ENCODE peak calls at places on chromosome 2, in five cellular contexts. V is endothelial cell, G is astrocyte, W is RWPE1, P is adrenal gland. C is an unnamed sample.
A peak's percentile ranks its signal among the peaks of the same experiment; 100 is the strongest.

GRCh38 chr2:221178139-221178538 is 394.0 kb downstream of the EPHA4 start:
- DNase-seq in V (no peak), G (no peak), P (no peak), W (no peak), C (no peak)

GRCh38 chr2:1265454-1265853 is 147.8 kb upstream of the TPO start:
- DNase-seq in P (no peak), G (no peak), V (no peak), W (no peak), C (no peak)

GRCh38 chr2:175282300-175282699 is 100.8 kb upstream of the ATP5MC3 start:
- DNase-seq in W (peak; percentile 64), V (no peak), P (no peak), G (peak; percentile 21), C (no peak)

GRCh38 chr2:60219536-60219935 is 333.9 kb downstream of the BCL11A start:
- DNase-seq in W (no peak), G (no peak), P (no peak), V (no peak), C (no peak)

GRCh38 chr2:20737505-20737904 is 70.6 kb downstream of the GDF7 start:
- DNase-seq in W (no peak), V (no peak), P (no peak), G (no peak), C (no peak)

GRCh38 chr2:182372661-182373060 is 54.2 kb downstream of the PDE1A start:
- DNase-seq in W (peak; percentile 83), V (no peak), G (peak; percentile 91), P (no peak), C (no peak)

GRCh38 chr2:209426432-209426831 is 2.6 kb downstream of the MAP2 start:
- DNase-seq in P (no peak), W (peak; percentile 8), V (no peak), G (peak; percentile 51), C (no peak)

GRCh38 chr2:134717706-134718094 is 1.1 kb downstream of the TMEM163 start:
- DNase-seq in G (no peak), P (no peak), V (peak; percentile 20), W (no peak), C (peak; percentile 39)

GRCh38 chr2:218458598-218458997 is 39.7 kb downstream of the VIL1 start:
- DNase-seq in G (no peak), P (no peak), W (no peak), V (no peak), C (no peak)

GRCh38 chr2:67394734-67395133 is 2.4 kb upstream of the ETAA1 start:
- DNase-seq in G (peak; percentile 39), W (no peak), P (peak; percentile 59), V (no peak), C (no peak)

GRCh38 chr2:161676902-161677496 is 52.8 kb downstream of the SLC4A10 start:
- DNase-seq in V (no peak), W (no peak), G (no peak), P (no peak), C (no peak)

GRCh38 chr2:8582850-8583399 is 98.9 kb upstream of the ID2 start:
- DNase-seq in V (no peak), W (no peak), G (no peak), P (peak; percentile 53), C (no peak)

GRCh38 chr2:241903121-241904010 is 33.8 kb downstream of the RTP5 start:
- DNase-seq in G (no peak), V (no peak), W (no peak), P (peak; percentile 44), C (no peak)

GRCh38 chr2:61911510-61911909 is 6.0 kb downstream of the COMMD1 start:
- DNase-seq in P (no peak), V (no peak), G (no peak), W (no peak), C (no peak)

GRCh38 chr2:85390941-85391669 is 19.1 kb downstream of the CAPG start:
- DNase-seq in P (peak; percentile 70), G (no peak), W (no peak), V (peak; percentile 74), C (peak; percentile 70)

GRCh38 chr2:86143307-86143706 is 37.3 kb downstream of the PTCD3 start:
- DNase-seq in P (no peak), W (no peak), G (no peak), V (no peak), C (no peak)

GRCh38 chr2:175309799-175310198 is 128.3 kb upstream of the ATP5MC3 start:
- DNase-seq in W (peak; percentile 23), P (no peak), G (peak; percentile 4), V (peak; percentile 53), C (peak; percentile 55)

GRCh38 chr2:84427235-84428138 is 31.6 kb downstream of the SUCLG1 start:
- DNase-seq in V (no peak), W (no peak), P (no peak), G (peak; percentile 67), C (no peak)

GRCh38 chr2:85800576-85800975 is 46.8 kb downstream of the ATOH8 start:
- DNase-seq in W (no peak), G (no peak), P (no peak), V (no peak), C (no peak)

GRCh38 chr2:99544608-99545007 is 54.8 kb upstream of the REV1 start:
- DNase-seq in P (no peak), G (no peak), W (no peak), V (no peak), C (no peak)

GRCh38 chr2:229795058-229795457 is 80.7 kb upstream of the DNER start:
- DNase-seq in W (no peak), G (no peak), V (no peak), P (no peak), C (no peak)

GRCh38 chr2:20617081-20617575 is 33.8 kb downstream of the HS1BP3 start:
- DNase-seq in G (no peak), W (no peak), V (no peak), P (peak; percentile 86), C (peak; percentile 22)

GRCh38 chr2:20411361-20411894 is 35.4 kb upstream of the RHOB start:
- DNase-seq in V (peak; percentile 72), P (peak; percentile 94), W (peak; percentile 68), G (peak; percentile 53), C (peak; percentile 82)

GRCh38 chr2:37997629-37998028 is 72.5 kb downstream of the RMDN2 start:
- DNase-seq in P (no peak), W (no peak), G (no peak), V (no peak), C (no peak)

GRCh38 chr2:101500175-101500574 is 25.3 kb upstream of the RFX8 start:
- DNase-seq in P (no peak), W (no peak), V (no peak), G (peak; percentile 75), C (no peak)

GRCh38 chr2:24970483-24971299 is 1.1 kb downstream of the DNAJC27 start:
- DNase-seq in G (peak; percentile 50), P (peak; percentile 57), W (peak; percentile 15), V (peak; percentile 15), C (no peak)

GRCh38 chr2:167550448-167550847 is 662.2 kb downstream of the XIRP2 start:
- DNase-seq in W (peak; percentile 6), G (peak; percentile 4), V (no peak), P (no peak), C (no peak)
- TF ChIP-seq CTCF in W (no peak), G (peak; percentile 54), V (no peak), P (no peak), C (peak; percentile 46)

DNA sequence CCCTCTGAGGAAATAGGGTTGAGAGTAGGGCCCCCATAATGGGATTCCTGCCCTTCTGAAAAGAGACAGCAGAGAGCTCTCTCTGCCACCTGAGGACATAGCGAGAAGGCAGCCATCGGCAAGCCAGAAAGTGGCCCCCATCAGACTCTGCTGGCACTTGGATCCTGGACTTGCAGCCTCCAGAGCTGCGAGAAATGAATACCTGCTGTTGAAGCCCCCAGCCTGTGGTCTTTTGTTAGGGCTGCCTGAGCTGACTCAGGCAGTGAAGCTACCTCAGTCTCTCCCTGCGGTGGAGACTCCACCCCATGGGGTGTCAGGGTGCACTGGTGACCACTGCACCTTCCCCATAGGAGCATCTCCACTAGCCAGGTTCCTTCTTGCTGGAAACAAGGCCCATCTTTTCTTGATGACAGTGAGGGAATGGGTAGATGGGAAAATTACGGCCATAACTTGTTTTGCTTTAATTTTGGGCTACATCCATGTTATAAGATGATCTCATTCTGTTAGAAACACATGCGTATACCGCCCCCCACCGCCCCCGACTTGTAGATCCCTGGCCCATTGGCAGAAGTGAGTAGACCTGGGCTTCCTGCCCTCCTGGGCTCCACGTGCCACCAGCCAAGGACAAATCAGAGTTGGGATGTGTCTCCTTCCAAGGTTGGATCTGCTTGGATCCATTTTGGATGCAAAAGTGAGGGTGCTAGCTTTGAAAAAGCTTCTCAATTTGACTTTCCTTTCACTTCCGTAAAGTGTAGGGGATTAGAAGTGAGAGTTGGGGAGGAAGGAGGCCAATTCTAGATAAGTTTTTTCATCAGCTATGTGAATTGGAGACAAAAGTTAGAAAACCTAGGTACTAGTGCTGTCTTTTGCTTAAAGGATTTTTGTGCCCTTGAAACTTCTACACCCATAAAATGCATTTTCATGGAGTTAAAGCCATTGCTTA is 42.9 kb downstream of the NCK2 start:
- DNase-seq in G (no peak), V (no peak), W (no peak), P (no peak), C (no peak)
- TF ChIP-seq CTCF in G (peak; percentile 7), V (no peak), W (no peak), P (no peak), C (no peak)

GRCh38 chr2:110741491-110741980 is 9.2 kb downstream of the ACOXL start:
- DNase-seq in W (peak; percentile 47), G (peak; percentile 65), P (no peak), V (no peak), C (no peak)
- TF ChIP-seq CTCF in W (no peak), G (no peak), P (no peak), V (no peak), C (no peak)

GRCh38 chr2:10159486-10160160 is 37.1 kb downstream of the RRM2 start:
- DNase-seq in P (no peak), G (no peak), V (no peak), W (no peak), C (no peak)

GRCh38 chr2:10161961-10162441 is 39.5 kb downstream of the RRM2 start:
- DNase-seq in V (no peak), G (peak; percentile 71), P (no peak), W (peak; percentile 77), C (no peak)

GRCh38 chr2:10160226-10160955 is 37.9 kb downstream of the RRM2 start:
- DNase-seq in V (no peak), G (no peak), P (no peak), W (no peak), C (no peak)

GRCh38 chr2:10162586-10163497 is 40.3 kb downstream of the RRM2 start:
- DNase-seq in W (no peak), P (no peak), G (no peak), V (peak; percentile 46), C (peak; percentile 43)

GRCh38 chr2:10161206-10161931 is 38.8 kb downstream of the RRM2 start:
- DNase-seq in G (peak; percentile 59), W (no peak), V (no peak), P (no peak), C (no peak)
- TF ChIP-seq CTCF in G (no peak), W (no peak), V (no peak), P (no peak), C (no peak)

C was measured in glutamatergic neuron.